ENCODE peak calls at places on chromosomes 11 and 22, in six cellular contexts. One of them, this sample, is unnamed.

GRCh38 chr11:19903620-19904069 is 191.0 kb downstream of the NAV2 start:
- DNase-seq in cardiac fibroblast: peak
- DNase-seq in astrocyte: peak
- DNase-seq in fibroblast of mammary gland: peak
- DNase-seq in brain microvascular endothelial cell: peak
- DNase-seq in upper lobe of right lung: no peak
- DNase-seq in this sample: peak

GRCh38 chr11:34458566-34458965 is 19.8 kb downstream of the CAT start:
- DNase-seq in cardiac fibroblast: no peak
- DNase-seq in upper lobe of right lung: no peak
- DNase-seq in astrocyte: no peak
- DNase-seq in fibroblast of mammary gland: no peak
- DNase-seq in brain microvascular endothelial cell: no peak
- DNase-seq in this sample: no peak

GRCh38 chr11:79046365-79046764 is 394.5 kb downstream of the TENM4 start:
- DNase-seq in upper lobe of right lung: no peak
- DNase-seq in fibroblast of mammary gland: peak
- DNase-seq in astrocyte: no peak
- DNase-seq in brain microvascular endothelial cell: no peak
- DNase-seq in cardiac fibroblast: no peak
- DNase-seq in this sample: no peak

GRCh38 chr11:10288316-10288715 is 5.7 kb downstream of the SBF2 start:
- DNase-seq in brain microvascular endothelial cell: no peak
- DNase-seq in fibroblast of mammary gland: no peak
- DNase-seq in cardiac fibroblast: no peak
- DNase-seq in upper lobe of right lung: no peak
- DNase-seq in astrocyte: no peak
- DNase-seq in this sample: no peak

GRCh38 chr22:24358105-24358836 is 69.1 kb upstream of the ADORA2A start:
- DNase-seq in astrocyte: no peak
- DNase-seq in cardiac fibroblast: no peak
- DNase-seq in fibroblast of mammary gland: no peak
- DNase-seq in brain microvascular endothelial cell: no peak
- DNase-seq in upper lobe of right lung: no peak
- DNase-seq in this sample: no peak

GRCh38 chr22:24688294-24688693 is 85.3 kb downstream of the GGT1 start:
- DNase-seq in cardiac fibroblast: no peak
- DNase-seq in upper lobe of right lung: no peak
- DNase-seq in fibroblast of mammary gland: no peak
- DNase-seq in brain microvascular endothelial cell: no peak
- DNase-seq in astrocyte: no peak
- DNase-seq in this sample: no peak

GRCh38 chr11:116312560-116313340 is 460.0 kb downstream of the BUD13 start:
- DNase-seq in cardiac fibroblast: peak
- DNase-seq in astrocyte: peak
- DNase-seq in fibroblast of mammary gland: peak
- DNase-seq in upper lobe of right lung: peak
- DNase-seq in brain microvascular endothelial cell: no peak
- DNase-seq in this sample: peak

GRCh38 chr11:471468-472145 is 21.5 kb downstream of the PTDSS2 start:
- DNase-seq in astrocyte: no peak
- DNase-seq in cardiac fibroblast: no peak
- DNase-seq in upper lobe of right lung: peak
- DNase-seq in brain microvascular endothelial cell: no peak
- DNase-seq in fibroblast of mammary gland: no peak
- DNase-seq in this sample: no peak

GRCh38 chr22:43884600-43885318 is 7.1 kb downstream of the PNPLA5 start:
- DNase-seq in upper lobe of right lung: peak
- DNase-seq in fibroblast of mammary gland: peak
- DNase-seq in astrocyte: no peak
- DNase-seq in cardiac fibroblast: peak
- DNase-seq in brain microvascular endothelial cell: peak
- DNase-seq in this sample: peak

GRCh38 chr11:78802058-78802633 is 227.5 kb upstream of the NARS2 start:
- DNase-seq in fibroblast of mammary gland: no peak
- DNase-seq in upper lobe of right lung: no peak
- DNase-seq in brain microvascular endothelial cell: no peak
- DNase-seq in astrocyte: peak
- DNase-seq in cardiac fibroblast: peak
- DNase-seq in this sample: no peak

GRCh38 chr11:40306938-40307548 is 1152.4 kb downstream of the LRRC4C start:
- DNase-seq in upper lobe of right lung: no peak
- DNase-seq in cardiac fibroblast: peak
- DNase-seq in astrocyte: peak
- DNase-seq in fibroblast of mammary gland: peak
- DNase-seq in brain microvascular endothelial cell: peak
- DNase-seq in this sample: no peak

GRCh38 chr11:45556851-45557707 is 108.3 kb downstream of the CHST1 start:
- DNase-seq in cardiac fibroblast: peak
- DNase-seq in astrocyte: no peak
- DNase-seq in brain microvascular endothelial cell: no peak
- DNase-seq in upper lobe of right lung: no peak
- DNase-seq in fibroblast of mammary gland: peak
- DNase-seq in this sample: no peak

GRCh38 chr11:71927813-71928738 is at the start of gene XNDC1N:
- DNase-seq in astrocyte: peak
- DNase-seq in upper lobe of right lung: peak
- DNase-seq in fibroblast of mammary gland: peak
- DNase-seq in brain microvascular endothelial cell: peak
- DNase-seq in cardiac fibroblast: peak
- DNase-seq in this sample: peak

GRCh38 chr22:35604671-35605457 is 12.3 kb downstream of the MB start:
- DNase-seq in fibroblast of mammary gland: no peak
- DNase-seq in upper lobe of right lung: no peak
- DNase-seq in brain microvascular endothelial cell: peak
- DNase-seq in astrocyte: peak
- DNase-seq in cardiac fibroblast: peak
- DNase-seq in this sample: no peak

GRCh38 chr22:30516731-30517130 is 11.2 kb upstream of the SEC14L4 start:
- DNase-seq in cardiac fibroblast: no peak
- DNase-seq in upper lobe of right lung: no peak
- DNase-seq in fibroblast of mammary gland: no peak
- DNase-seq in brain microvascular endothelial cell: no peak
- DNase-seq in astrocyte: no peak
- DNase-seq in this sample: no peak

GRCh38 chr11:17612221-17613188 is 65.4 kb downstream of the OTOG start:
- DNase-seq in fibroblast of mammary gland: no peak
- DNase-seq in brain microvascular endothelial cell: no peak
- DNase-seq in upper lobe of right lung: no peak
- DNase-seq in cardiac fibroblast: no peak
- DNase-seq in astrocyte: no peak
- DNase-seq in this sample: peak

GRCh38 chr11:48116843-48117242 is 99.8 kb upstream of the OR4B1 start:
- DNase-seq in cardiac fibroblast: peak
- DNase-seq in brain microvascular endothelial cell: no peak
- DNase-seq in fibroblast of mammary gland: peak
- DNase-seq in upper lobe of right lung: no peak
- DNase-seq in astrocyte: no peak
- DNase-seq in this sample: no peak

GRCh38 chr11:92314499-92314898 is 89.9 kb downstream of the FAT3 start:
- DNase-seq in upper lobe of right lung: no peak
- DNase-seq in brain microvascular endothelial cell: no peak
- DNase-seq in astrocyte: no peak
- DNase-seq in cardiac fibroblast: peak
- DNase-seq in fibroblast of mammary gland: no peak
- DNase-seq in this sample: no peak

GRCh38 chr22:35195226-35195625 is 62.1 kb upstream of the HMGXB4 start:
- DNase-seq in fibroblast of mammary gland: no peak
- DNase-seq in astrocyte: no peak
- DNase-seq in upper lobe of right lung: no peak
- DNase-seq in brain microvascular endothelial cell: no peak
- DNase-seq in cardiac fibroblast: no peak
- DNase-seq in this sample: no peak

GRCh38 chr11:74783241-74783871 is 34.7 kb downstream of the RNF169 start:
- DNase-seq in upper lobe of right lung: no peak
- DNase-seq in brain microvascular endothelial cell: peak
- DNase-seq in cardiac fibroblast: peak
- DNase-seq in astrocyte: peak
- DNase-seq in fibroblast of mammary gland: peak
- DNase-seq in this sample: no peak

GRCh38 chr11:124769804-124770774 is 8.0 kb upstream of the ESAM start:
- DNase-seq in brain microvascular endothelial cell: peak
- DNase-seq in cardiac fibroblast: peak
- DNase-seq in astrocyte: peak
- DNase-seq in upper lobe of right lung: no peak
- DNase-seq in fibroblast of mammary gland: peak
- DNase-seq in this sample: no peak

GRCh38 chr11:6404341-6405038 is 14.2 kb downstream of the SMPD1 start:
- DNase-seq in astrocyte: peak
- DNase-seq in fibroblast of mammary gland: peak
- DNase-seq in upper lobe of right lung: no peak
- DNase-seq in cardiac fibroblast: no peak
- DNase-seq in brain microvascular endothelial cell: peak
- DNase-seq in this sample: no peak

DNA sequence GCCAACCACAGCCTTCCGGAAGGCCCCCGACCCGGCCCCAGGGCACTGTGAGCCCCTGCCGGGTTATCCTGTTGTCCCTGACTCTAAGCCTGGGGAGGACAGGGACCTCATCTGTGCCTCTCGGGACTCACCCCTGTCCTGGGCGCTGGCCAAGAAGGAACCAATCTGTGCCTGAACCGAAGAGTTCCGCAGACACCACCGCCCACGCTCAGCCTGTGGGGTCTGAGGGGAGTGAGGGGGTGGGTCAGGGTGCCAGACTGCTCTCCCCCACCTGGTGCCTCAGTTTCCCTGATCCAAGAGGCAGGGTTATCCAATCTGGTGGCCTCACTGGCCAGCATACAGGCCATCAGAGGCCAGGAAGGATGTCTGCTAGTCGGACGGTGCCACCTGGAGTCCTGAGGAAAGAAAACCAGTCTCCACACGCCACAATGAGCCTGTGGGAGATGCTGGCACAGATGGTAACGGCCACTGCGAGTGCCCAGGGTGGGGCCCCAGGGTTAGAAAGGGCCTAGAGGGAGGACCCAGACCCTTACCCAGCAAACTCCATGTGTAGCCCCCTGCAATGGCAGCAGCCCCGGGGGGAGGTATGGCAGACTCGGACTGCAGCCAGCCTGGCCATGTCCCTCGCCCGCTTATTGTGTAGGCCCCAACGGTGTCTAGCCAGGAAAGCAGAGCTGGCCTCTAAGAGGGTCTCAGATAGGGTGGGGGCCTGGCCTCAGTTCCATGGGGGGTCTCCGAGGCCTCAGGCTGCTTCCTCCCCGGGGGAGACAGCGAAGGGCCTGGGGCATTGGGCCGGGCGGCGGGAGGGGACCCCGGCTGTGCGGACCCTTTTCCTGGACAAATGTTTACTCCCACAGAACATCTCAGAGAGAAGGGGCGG is 827 bp upstream of the TNNT3 start:
- DNase-seq in fibroblast of mammary gland: no peak
- DNase-seq in brain microvascular endothelial cell: no peak
- DNase-seq in astrocyte: no peak
- DNase-seq in cardiac fibroblast: no peak
- DNase-seq in upper lobe of right lung: no peak
- DNase-seq in this sample: no peak
- TF ChIP-seq CTCF in fibroblast of mammary gland: no peak
- TF ChIP-seq CTCF in brain microvascular endothelial cell: peak
- TF ChIP-seq CTCF in astrocyte: no peak
- TF ChIP-seq CTCF in cardiac fibroblast: no peak
- TF ChIP-seq CTCF in upper lobe of right lung: no peak
- TF ChIP-seq CTCF in this sample: no peak

DNA sequence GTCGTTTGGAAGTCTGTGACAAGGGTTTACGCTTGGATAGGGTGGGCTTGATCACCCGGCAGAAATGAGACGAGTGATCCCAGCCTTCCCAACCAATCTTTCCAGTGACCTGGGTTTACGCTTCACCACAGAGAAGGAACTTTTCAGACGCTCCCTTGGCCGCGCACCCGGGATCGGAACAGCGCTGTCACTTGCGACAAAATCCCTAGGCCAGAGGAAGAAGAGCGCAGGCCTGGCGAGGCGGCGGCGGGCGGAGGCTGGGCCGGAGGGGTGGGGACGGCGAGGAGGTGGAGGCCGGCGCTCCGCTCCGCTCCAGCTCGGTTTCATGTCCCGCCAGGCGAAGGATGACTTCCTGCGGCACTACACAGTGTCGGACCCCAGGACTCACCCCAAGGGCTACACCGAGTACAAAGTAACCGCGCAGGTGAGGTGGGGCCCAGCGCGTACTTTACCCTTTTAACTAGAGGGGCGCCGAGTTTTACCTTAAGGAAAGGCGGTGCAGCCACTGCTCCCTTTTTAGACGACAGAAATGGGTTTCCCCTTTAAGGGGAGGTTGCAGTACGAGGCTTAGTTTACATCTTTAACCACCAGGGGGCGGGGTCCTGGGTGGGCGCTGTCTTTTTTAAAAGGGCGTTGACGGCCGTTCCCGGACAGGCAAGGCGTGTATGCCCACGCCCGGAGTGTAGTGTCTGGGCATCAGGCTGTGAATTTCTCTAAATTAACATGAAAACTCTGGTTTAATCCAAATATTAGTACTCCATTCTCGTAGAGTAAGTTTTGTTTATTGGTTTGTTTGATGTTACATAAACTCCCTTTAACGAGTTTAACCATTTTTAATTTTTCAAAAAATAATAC is at the start of gene SNX15:
- DNase-seq in brain microvascular endothelial cell: peak
- DNase-seq in upper lobe of right lung: peak
- DNase-seq in astrocyte: peak
- DNase-seq in fibroblast of mammary gland: peak
- DNase-seq in cardiac fibroblast: peak
- DNase-seq in this sample: peak
- H3K4me3 ChIP-seq in brain microvascular endothelial cell: peak
- H3K4me3 ChIP-seq in upper lobe of right lung: peak
- H3K4me3 ChIP-seq in astrocyte: peak
- H3K4me3 ChIP-seq in fibroblast of mammary gland: peak
- H3K4me3 ChIP-seq in cardiac fibroblast: peak
- H3K4me3 ChIP-seq in this sample: peak

GRCh38 chr11:12085371-12086251 is 24.8 kb upstream of the MICAL2 start:
- DNase-seq in astrocyte: peak
- DNase-seq in fibroblast of mammary gland: peak
- DNase-seq in upper lobe of right lung: no peak
- DNase-seq in cardiac fibroblast: peak
- DNase-seq in brain microvascular endothelial cell: no peak
- DNase-seq in this sample: no peak

GRCh38 chr11:12086271-12087074 is 23.9 kb upstream of the MICAL2 start:
- DNase-seq in upper lobe of right lung: peak
- DNase-seq in brain microvascular endothelial cell: peak
- DNase-seq in fibroblast of mammary gland: peak
- DNase-seq in cardiac fibroblast: peak
- DNase-seq in astrocyte: peak
- DNase-seq in this sample: peak

GRCh38 chr11:12088047-12088481 is 22.3 kb upstream of the MICAL2 start:
- DNase-seq in cardiac fibroblast: peak
- DNase-seq in brain microvascular endothelial cell: peak
- DNase-seq in fibroblast of mammary gland: peak
- DNase-seq in astrocyte: peak
- DNase-seq in upper lobe of right lung: no peak
- DNase-seq in this sample: peak

GRCh38 chr11:12088531-12088930 is 21.9 kb upstream of the MICAL2 start:
- DNase-seq in fibroblast of mammary gland: no peak
- DNase-seq in cardiac fibroblast: no peak
- DNase-seq in astrocyte: no peak
- DNase-seq in upper lobe of right lung: no peak
- DNase-seq in brain microvascular endothelial cell: no peak
- DNase-seq in this sample: peak

GRCh38 chr11:12087075-12087775 is 23.2 kb upstream of the MICAL2 start:
- DNase-seq in fibroblast of mammary gland: peak
- DNase-seq in astrocyte: peak
- DNase-seq in upper lobe of right lung: no peak
- DNase-seq in brain microvascular endothelial cell: peak
- DNase-seq in cardiac fibroblast: peak
- DNase-seq in this sample: no peak
- TF ChIP-seq CTCF in fibroblast of mammary gland: peak
- TF ChIP-seq CTCF in astrocyte: peak
- TF ChIP-seq CTCF in upper lobe of right lung: no peak
- TF ChIP-seq CTCF in brain microvascular endothelial cell: peak
- TF ChIP-seq CTCF in cardiac fibroblast: peak
- TF ChIP-seq CTCF in this sample: peak

GRCh38 chr22:27399161-27399560 is 402.4 kb downstream of the MN1 start:
- DNase-seq in fibroblast of mammary gland: no peak
- DNase-seq in brain microvascular endothelial cell: no peak
- DNase-seq in cardiac fibroblast: peak
- DNase-seq in upper lobe of right lung: no peak
- DNase-seq in astrocyte: no peak
- DNase-seq in this sample: no peak
- H3K4me3 ChIP-seq in fibroblast of mammary gland: no peak
- H3K4me3 ChIP-seq in brain microvascular endothelial cell: no peak
- H3K4me3 ChIP-seq in cardiac fibroblast: no peak
- H3K4me3 ChIP-seq in upper lobe of right lung: no peak
- H3K4me3 ChIP-seq in astrocyte: no peak
- H3K4me3 ChIP-seq in this sample: no peak